ENCODE peak calls at places on chromosome X, in nine cellular contexts. Z is GM23338, C is stomach, M is mucosa of descending colon, W is uterus, N is endothelial cell of umbilical vein, Y is fibroblast of pulmonary artery, V is astrocyte, P is left lung. O is an unnamed sample.

GRCh38 chrX:78024349-78025108 is 55.1 kb upstream of the PGAM4 start:
- DNase-seq in Z (peak; percentile 51), C (peak; percentile 71), M (peak; percentile 77), W (no peak), N (peak; percentile 16), Y (peak; percentile 10), V (no peak), P (peak; percentile 34), O (peak; percentile 15)

GRCh38 chrX:77639820-77640219 is 146.2 kb downstream of the ATRX start:
- DNase-seq in Z (no peak), C (no peak), M (no peak), W (no peak), N (no peak), Y (no peak), V (no peak), P (no peak), O (no peak)

GRCh38 chrX:149371984-149372383 is 133.1 kb downstream of the IDS start:
- DNase-seq in Z (no peak), C (no peak), M (no peak), W (no peak), N (no peak), Y (no peak), V (no peak), P (no peak), O (no peak)

GRCh38 chrX:144681501-144681900 is 565.8 kb upstream of the SPANXN1 start:
- DNase-seq in Z (no peak), C (no peak), M (no peak), W (no peak), N (no peak), Y (peak; percentile 1), V (no peak), P (no peak), O (peak; percentile 0)

GRCh38 chrX:65781845-65782244 is 114.4 kb downstream of the MSN start:
- DNase-seq in Z (no peak), C (no peak), M (no peak), W (no peak), N (no peak), Y (no peak), V (no peak), P (no peak), O (no peak)

GRCh38 chrX:130975947-130976346 is 72.9 kb upstream of the ENOX2 start:
- DNase-seq in Z (peak; percentile 58), C (no peak), M (no peak), W (no peak), N (peak; percentile 60), Y (peak; percentile 52), V (peak; percentile 21), P (no peak), O (peak; percentile 69)

GRCh38 chrX:17629519-17629918 is 107.8 kb upstream of the SCML1 start:
- DNase-seq in Z (no peak), C (no peak), M (no peak), W (no peak), N (no peak), Y (no peak), V (no peak), P (no peak), O (no peak)

GRCh38 chrX:72659726-72660125 is 54.4 kb downstream of the PHKA1 start:
- DNase-seq in Z (no peak), C (no peak), M (no peak), W (no peak), N (no peak), Y (no peak), V (no peak), P (no peak), O (no peak)

GRCh38 chrX:125622899-125623298 is 303.2 kb downstream of the TEX13C start:
- DNase-seq in Z (no peak), C (no peak), M (no peak), W (no peak), N (no peak), Y (no peak), V (no peak), P (no peak), O (no peak)

GRCh38 chrX:25144043-25144940 is 128.5 kb upstream of the ARX start:
- DNase-seq in Z (peak; percentile 68), C (peak; percentile 63), M (peak; percentile 34), W (peak; percentile 42), N (peak; percentile 43), Y (peak; percentile 63), V (peak; percentile 14), P (peak; percentile 34), O (peak; percentile 71)

GRCh38 chrX:9942086-9942485 is 25.1 kb upstream of the CLDN34 start:
- DNase-seq in Z (no peak), C (no peak), M (no peak), W (no peak), N (peak; percentile 11), Y (no peak), V (no peak), P (no peak), O (no peak)

GRCh38 chrX:101956556-101956955 is 24.7 kb upstream of the ZMAT1 start:
- DNase-seq in Z (no peak), C (no peak), M (no peak), W (no peak), N (no peak), Y (no peak), V (no peak), P (no peak), O (no peak)

GRCh38 chrX:119734897-119735339 is 23.5 kb upstream of the SOWAHD start:
- DNase-seq in Z (no peak), C (peak; percentile 49), M (peak; percentile 25), W (no peak), N (peak; percentile 13), Y (no peak), V (no peak), P (peak; percentile 47), O (no peak)

GRCh38 chrX:126658447-126658846 is 105.8 kb upstream of the DCAF12L1 start:
- DNase-seq in Z (no peak), C (no peak), M (no peak), W (no peak), N (no peak), Y (no peak), V (no peak), P (no peak), O (no peak)

GRCh38 chrX:119676949-119677653 is 15.9 kb downstream of the SEPTIN6 start:
- DNase-seq in Z (no peak), C (no peak), M (no peak), W (no peak), N (no peak), Y (no peak), V (no peak), P (no peak), O (no peak)

GRCh38 chrX:133249659-133250058 is 31.5 kb upstream of the TFDP3 start:
- DNase-seq in Z (no peak), C (no peak), M (no peak), W (no peak), N (no peak), Y (peak; percentile 0), V (no peak), P (no peak), O (peak; percentile 31)

GRCh38 chrX:19825271-19825670 is 62.1 kb downstream of the SH3KBP1 start:
- DNase-seq in Z (no peak), C (no peak), M (no peak), W (no peak), N (no peak), Y (no peak), V (no peak), P (no peak), O (no peak)

GRCh38 chrX:79081895-79082512 is 62.5 kb upstream of the GPR174 start:
- DNase-seq in Z (peak; percentile 36), C (no peak), M (no peak), W (no peak), N (peak; percentile 36), Y (peak; percentile 48), V (no peak), P (no peak), O (peak; percentile 61)

GRCh38 chrX:78437621-78438020 is 110.2 kb upstream of the CYSLTR1 start:
- DNase-seq in Z (no peak), C (no peak), M (no peak), W (no peak), N (no peak), Y (no peak), V (no peak), P (no peak), O (no peak)

GRCh38 chrX:71955530-71956120 is 45.0 kb downstream of the NHSL2 start:
- DNase-seq in Z (no peak), C (no peak), M (no peak), W (no peak), N (no peak), Y (no peak), V (no peak), P (no peak), O (no peak)

GRCh38 chrX:129522184-129523059 is 868 bp downstream of the SMARCA1 start:
- DNase-seq in Z (peak; percentile 76), C (peak; percentile 63), M (peak; percentile 40), W (peak; percentile 49), N (peak; percentile 42), Y (peak; percentile 54), V (peak; percentile 48), P (peak; percentile 70), O (peak; percentile 68)
- TF ChIP-seq CTCF in Z (peak; percentile 29), C (no peak), M (no peak), W (no peak), N (no peak), Y (peak; percentile 23), V (no peak), P (no peak), O (peak; percentile 39)

DNA sequence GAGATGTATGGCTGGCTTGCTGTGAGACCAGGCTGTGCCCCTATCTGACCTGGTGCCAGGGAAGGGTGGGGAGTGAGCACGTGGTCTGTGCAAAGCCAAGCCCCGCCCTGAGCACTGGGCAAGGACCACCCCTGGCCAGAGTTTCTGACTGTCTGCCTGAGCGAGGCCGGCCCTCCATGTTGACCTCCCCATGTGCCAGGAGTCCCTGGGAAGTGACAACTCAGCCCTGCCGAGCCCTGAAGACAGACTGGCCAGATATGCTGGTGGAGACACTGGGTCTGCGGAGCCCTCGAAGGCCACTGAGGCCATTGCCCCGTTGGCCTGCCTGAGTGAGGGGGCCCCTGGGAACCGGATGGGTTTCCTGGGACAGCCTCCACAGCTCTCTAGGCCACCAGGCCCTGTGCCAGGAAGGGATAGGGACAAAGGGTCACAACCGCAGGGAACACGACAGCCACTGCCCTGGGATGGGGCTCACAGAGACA is 7.1 kb upstream of the BGN start:
- DNase-seq in Z (no peak), C (no peak), M (no peak), W (no peak), N (peak; percentile 50), Y (no peak), V (no peak), P (no peak), O (no peak)
- H3K4me3 ChIP-seq in Z (no peak overlapping the region), C (no peak overlapping the region), M (no peak overlapping the region), W (no peak overlapping the region), N (no peak overlapping the region), Y (no peak overlapping the region), V (no peak overlapping the region), P (no peak overlapping the region), O (no peak overlapping the region)

GRCh38 chrX:47144626-47145407 is at the start of the genes NDUFB11 and RBM10:
- DNase-seq in Z (peak; percentile 95), C (peak; percentile 92), M (peak; percentile 92), W (peak; percentile 90), N (peak; percentile 94), Y (peak; percentile 95), V (peak; percentile 89), P (peak; percentile 94), O (peak; percentile 97)
- TF ChIP-seq CTCF in Z (peak; percentile 45), C (peak; percentile 54), M (peak; percentile 40), W (peak; percentile 71), N (peak; percentile 61), Y (peak; percentile 59), V (peak; percentile 49), P (peak; percentile 75), O (peak; percentile 67)

DNA sequence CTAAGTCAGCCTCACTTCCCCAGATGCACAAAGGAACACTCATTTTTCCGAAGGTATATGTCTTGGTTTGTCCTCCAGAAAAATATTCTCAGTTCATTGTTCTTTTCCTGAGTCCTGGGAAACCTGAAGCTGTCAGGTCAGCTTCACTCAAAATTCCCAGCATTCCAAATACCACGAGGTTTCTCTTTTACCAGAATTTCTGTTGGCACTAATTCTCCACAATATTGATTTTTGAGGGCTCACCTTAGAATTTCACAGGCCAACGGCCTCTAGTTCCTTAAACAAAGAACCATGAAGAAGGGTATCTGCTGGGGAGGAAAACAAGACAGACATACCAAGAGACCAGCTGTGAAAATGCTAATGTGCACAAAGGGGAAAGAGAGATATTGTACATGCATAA is 8.0 kb upstream of the MAGEB5 start:
- DNase-seq in Z (no peak), C (no peak), M (no peak), W (no peak), N (no peak), Y (no peak), V (no peak), P (no peak), O (no peak)
- H3K4me3 ChIP-seq in Z (no peak overlapping the region), C (no peak overlapping the region), M (no peak overlapping the region), W (no peak overlapping the region), N (no peak overlapping the region), Y (no peak overlapping the region), V (no peak overlapping the region), P (no peak overlapping the region), O (no peak overlapping the region)

O was measured in choroid plexus epithelial cell.